ENCODE peak calls at places on chromosomes 1 and 21, in nine cellular contexts. H is GM23338, Y is neural progenitor cell, F is MM.1S, Q is HCT116, O is OCI-LY7, C is PC-3, D is GM23248, W is hepatocyte. Z is an unnamed sample.

GRCh38 chr1:165456861-165457260 is 11.9 kb upstream of the RXRG start:
- DNase-seq in H (no peak), Y (no peak), F (no peak), Q (no peak), O (no peak), C (no peak), D (no peak), W (no peak), Z (no peak)

GRCh38 chr1:232524056-232524455 is 105.9 kb downstream of the SIPA1L2 start:
- DNase-seq in H (no peak), Y (no peak), F (no peak), Q (no peak), O (no peak), C (peak), D (peak), W (no peak), Z (no peak)

GRCh38 chr1:43427524-43427923 is 26.2 kb downstream of the HYI start:
- DNase-seq in H (no peak), Y (no peak), F (no peak), Q (no peak), O (no peak), C (no peak), D (no peak), W (no peak), Z (no peak)

GRCh38 chr1:82867781-82868180 is 1067.0 kb downstream of the ADGRL2 start:
- DNase-seq in H (no peak), Y (no peak), F (no peak), Q (no peak), O (no peak), C (no peak), D (no peak), W (no peak), Z (no peak)

GRCh38 chr1:172613294-172613693 is 45.6 kb upstream of the FASLG start:
- DNase-seq in H (no peak), Y (no peak), F (no peak), Q (no peak), O (no peak), C (peak), D (peak), W (no peak), Z (no peak)

GRCh38 chr1:173191011-173191410 is 16.1 kb downstream of the TNFSF4 start:
- DNase-seq in H (no peak), Y (no peak), F (no peak), Q (no peak), O (no peak), C (no peak), D (peak), W (no peak), Z (no peak)

GRCh38 chr1:210272666-210273065 is 40.1 kb downstream of the SERTAD4 start:
- DNase-seq in H (peak), Y (peak), F (no peak), Q (no peak), O (no peak), C (no peak), D (peak), W (peak), Z (peak)

GRCh38 chr1:204265665-204266064 is 51.9 kb upstream of the GOLT1A start:
- DNase-seq in H (no peak), Y (no peak), F (no peak), Q (no peak), O (no peak), C (no peak), D (no peak), W (no peak), Z (no peak)

GRCh38 chr1:173224280-173224886 is 17.3 kb upstream of the TNFSF4 start:
- DNase-seq in H (no peak), Y (no peak), F (no peak), Q (no peak), O (no peak), C (no peak), D (peak), W (no peak), Z (no peak)

GRCh38 chr1:181769846-181770245 is 286.5 kb downstream of the CACNA1E start:
- DNase-seq in H (no peak), Y (no peak), F (no peak), Q (no peak), O (no peak), C (no peak), D (no peak), W (no peak), Z (no peak)

GRCh38 chr1:41640141-41640751 is 155.8 kb upstream of the EDN2 start:
- DNase-seq in H (no peak), Y (no peak), F (no peak), Q (no peak), O (no peak), C (no peak), D (no peak), W (no peak), Z (no peak)

GRCh38 chr1:160108888-160109662 is 6.5 kb upstream of the ATP1A2 start:
- DNase-seq in H (peak), Y (peak), F (peak), Q (peak), O (peak), C (peak), D (peak), W (peak), Z (peak)

GRCh38 chr1:231603598-231604275 is 22.9 kb upstream of the DISC1 start:
- DNase-seq in H (peak), Y (peak), F (peak), Q (peak), O (peak), C (peak), D (peak), W (peak), Z (peak)

GRCh38 chr1:155961937-155962336 is 16.4 kb downstream of the ARHGEF2 start:
- DNase-seq in H (no peak), Y (no peak), F (no peak), Q (peak), O (no peak), C (peak), D (peak), W (no peak), Z (no peak)

GRCh38 chr21:45130324-45130774 is 56.0 kb downstream of the ADARB1 start:
- DNase-seq in H (no peak), Y (no peak), F (no peak), Q (no peak), O (no peak), C (peak), D (peak), W (peak), Z (no peak)

GRCh38 chr1:101295212-101295611 is 58.4 kb downstream of the S1PR1 start:
- DNase-seq in H (no peak), Y (no peak), F (no peak), Q (no peak), O (no peak), C (peak), D (no peak), W (no peak), Z (no peak)

GRCh38 chr1:1606232-1606631 is 6.3 kb upstream of the FNDC10 start:
- DNase-seq in H (no peak), Y (no peak), F (no peak), Q (no peak), O (no peak), C (no peak), D (no peak), W (no peak), Z (no peak)

GRCh38 chr1:1605724-1606123 is 5.8 kb upstream of the FNDC10 start:
- DNase-seq in H (no peak), Y (no peak), F (no peak), Q (no peak), O (no peak), C (no peak), D (no peak), W (no peak), Z (no peak)

GRCh38 chr1:1604374-1605033 is 4.6 kb upstream of the FNDC10 start:
- DNase-seq in H (no peak), Y (no peak), F (no peak), Q (no peak), O (no peak), C (no peak), D (no peak), W (no peak), Z (no peak)

GRCh38 chr1:1603671-1604373 is 3.9 kb upstream of the FNDC10 start:
- DNase-seq in H (no peak), Y (no peak), F (no peak), Q (no peak), O (no peak), C (no peak), D (no peak), W (no peak), Z (no peak)

GRCh38 chr1:1605034-1605591 is 5.2 kb upstream of the FNDC10 start:
- DNase-seq in H (no peak), Y (no peak), F (no peak), Q (no peak), O (no peak), C (no peak), D (no peak), W (no peak), Z (no peak)
- TF ChIP-seq EZH2phosphoT487 in H (no peak), Y (no peak), F (no peak), Q (no peak), O (no peak), C (no peak), D (no peak), W (no peak), Z (no peak)

GRCh38 chr1:150762559-150762958 is 3.0 kb downstream of the CTSS start:
- DNase-seq in H (no peak), Y (no peak), F (no peak), Q (no peak), O (no peak), C (no peak), D (no peak), W (no peak), Z (no peak)

GRCh38 chr1:150763018-150763417 is 2.6 kb downstream of the CTSS start:
- DNase-seq in H (no peak), Y (no peak), F (no peak), Q (no peak), O (no peak), C (no peak), D (no peak), W (no peak), Z (no peak)

GRCh38 chr1:150765229-150765976 is at the start of gene CTSS:
- DNase-seq in H (no peak), Y (no peak), F (peak), Q (no peak), O (peak), C (peak), D (peak), W (no peak), Z (no peak)

GRCh38 chr1:150763631-150764223 is 1.9 kb downstream of the CTSS start:
- DNase-seq in H (no peak), Y (no peak), F (no peak), Q (no peak), O (peak), C (no peak), D (no peak), W (no peak), Z (no peak)

DNA sequence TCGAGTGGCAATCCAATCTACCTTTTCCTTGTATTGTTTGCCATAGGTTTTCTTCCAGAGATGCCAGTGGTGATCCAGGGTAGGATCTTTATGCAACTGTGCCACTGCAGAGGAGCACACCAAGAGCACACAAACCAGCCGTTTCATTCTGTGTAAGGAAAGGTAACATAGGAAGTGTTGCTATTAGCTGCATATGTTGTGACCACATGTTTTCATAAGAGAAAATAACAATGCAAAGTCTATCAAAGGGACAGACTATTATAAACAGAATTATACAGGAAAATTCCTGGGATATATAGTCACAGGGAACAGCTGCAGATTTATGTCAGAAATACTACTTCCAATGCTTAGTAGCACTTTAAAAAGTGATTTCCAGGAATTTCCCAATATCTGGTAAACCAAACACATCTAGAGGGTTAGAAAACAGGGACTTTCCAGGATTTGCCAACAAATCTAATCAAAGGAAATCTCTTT is 924 bp downstream of the CTSS start:
- DNase-seq in H (no peak), Y (no peak), F (no peak), Q (no peak), O (peak), C (peak), D (peak), W (peak), Z (no peak)
- TF ChIP-seq EZH2phosphoT487 in H (no peak), Y (no peak), F (no peak), Q (no peak), O (no peak), C (no peak), D (no peak), W (no peak), Z (no peak)

GRCh38 chr1:51833700-51834099 is 44.8 kb downstream of the NRDC start:
- DNase-seq in H (no peak), Y (no peak), F (no peak), Q (no peak), O (no peak), C (peak), D (peak), W (no peak), Z (no peak)

GRCh38 chr1:51829058-51829457 is 49.5 kb downstream of the NRDC start:
- DNase-seq in H (no peak), Y (no peak), F (no peak), Q (no peak), O (no peak), C (peak), D (no peak), W (no peak), Z (no peak)
- TF ChIP-seq EZH2phosphoT487 in H (no peak), Y (no peak), F (no peak), Q (no peak), O (no peak), C (no peak), D (no peak), W (no peak), Z (no peak)

DNA sequence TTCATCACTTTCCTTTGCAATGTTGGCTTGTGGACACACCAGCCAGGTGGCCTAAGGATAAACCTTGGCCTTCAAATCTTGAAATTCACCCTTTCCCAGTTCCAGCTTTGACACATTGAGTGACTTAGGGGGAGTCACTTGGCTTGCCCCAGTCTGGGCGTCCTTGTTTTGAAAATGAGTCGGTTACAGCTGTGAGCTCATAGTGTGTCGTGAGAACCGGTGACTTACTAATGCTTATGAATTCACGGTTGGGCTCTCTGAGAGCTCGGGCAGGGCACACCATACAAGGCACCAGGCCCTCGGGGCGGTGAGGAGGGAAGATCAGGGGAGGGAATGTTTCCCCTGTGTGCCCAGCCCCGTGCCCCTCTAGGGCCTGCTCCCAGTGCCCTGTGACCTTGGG is 126.9 kb upstream of the TMPRSS2 start:
- DNase-seq in H (no peak), Y (no peak), F (no peak), Q (no peak), O (no peak), C (peak), D (peak), W (no peak), Z (no peak)
- TF ChIP-seq EZH2phosphoT487 in H (no peak), Y (no peak), F (no peak), Q (no peak), O (no peak), C (no peak), D (no peak), W (no peak), Z (no peak)

GRCh38 chr1:84506729-84507453 is 510 bp upstream of the GNG5 start:
- DNase-seq in H (peak), Y (no peak), F (no peak), Q (no peak), O (no peak), C (peak), D (no peak), W (no peak), Z (peak)
- TF ChIP-seq EZH2phosphoT487 in H (no peak), Y (no peak), F (no peak), Q (no peak), O (no peak), C (no peak), D (no peak), W (no peak), Z (no peak)

DNA sequence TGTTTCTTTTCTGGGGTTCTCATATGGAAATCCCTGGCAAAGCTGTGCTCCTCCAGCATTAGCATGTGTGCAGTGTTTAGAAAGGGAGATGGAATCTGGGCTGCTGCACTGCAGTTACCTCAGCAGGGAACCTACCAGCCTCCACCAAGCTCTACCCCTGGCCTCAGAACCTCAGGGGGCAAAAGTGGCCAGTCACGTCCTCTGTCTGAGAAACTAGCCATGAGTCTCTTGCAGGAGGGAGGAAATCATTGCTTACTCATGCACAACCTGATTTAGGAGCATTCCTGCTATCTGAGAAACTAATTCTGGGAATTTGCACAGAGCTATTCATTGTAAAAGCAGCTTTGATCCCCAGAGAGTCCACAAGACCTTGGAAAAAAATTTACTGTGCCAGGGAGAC is 80.6 kb upstream of the IPO9 start:
- DNase-seq in H (peak), Y (peak), F (no peak), Q (no peak), O (no peak), C (peak), D (peak), W (no peak), Z (no peak)
- TF ChIP-seq EZH2phosphoT487 in H (no peak), Y (no peak), F (no peak), Q (no peak), O (no peak), C (no peak), D (no peak), W (no peak), Z (no peak)

GRCh38 chr1:50983403-50983802 is 13.4 kb downstream of the CDKN2C start:
- DNase-seq in H (no peak), Y (no peak), F (no peak), Q (no peak), O (no peak), C (no peak), D (no peak), W (no peak), Z (no peak)

GRCh38 chr1:50980505-50980904 is 10.5 kb downstream of the CDKN2C start:
- DNase-seq in H (no peak), Y (no peak), F (no peak), Q (no peak), O (no peak), C (no peak), D (no peak), W (no peak), Z (no peak)

GRCh38 chr1:50979964-50980363 is 9.9 kb downstream of the CDKN2C start:
- DNase-seq in H (no peak), Y (no peak), F (no peak), Q (no peak), O (no peak), C (no peak), D (no peak), W (no peak), Z (no peak)

GRCh38 chr1:50978852-50979781 is 9.1 kb downstream of the CDKN2C start:
- DNase-seq in H (no peak), Y (peak), F (peak), Q (no peak), O (peak), C (peak), D (no peak), W (no peak), Z (peak)

GRCh38 chr1:50981741-50982140 is 11.7 kb downstream of the CDKN2C start:
- DNase-seq in H (no peak), Y (no peak), F (no peak), Q (no peak), O (no peak), C (no peak), D (no peak), W (no peak), Z (peak)
- TF ChIP-seq EZH2phosphoT487 in H (no peak), Y (no peak), F (no peak), Q (no peak), O (no peak), C (no peak), D (no peak), W (no peak), Z (no peak)

GRCh38 chr1:162709870-162710269 is 77.6 kb downstream of the DDR2 start:
- DNase-seq in H (no peak), Y (no peak), F (no peak), Q (no peak), O (no peak), C (peak), D (peak), W (no peak), Z (no peak)
- TF ChIP-seq EZH2phosphoT487 in H (no peak), Y (no peak), F (no peak), Q (no peak), O (no peak), C (no peak), D (no peak), W (no peak), Z (no peak)

GRCh38 chr1:6358757-6359567 is 34.6 kb downstream of the ACOT7 start:
- DNase-seq in H (peak), Y (peak), F (no peak), Q (no peak), O (peak), C (no peak), D (peak), W (peak), Z (peak)
- TF ChIP-seq EZH2phosphoT487 in H (no peak), Y (no peak), F (no peak), Q (no peak), O (no peak), C (no peak), D (no peak), W (no peak), Z (no peak)

Z was measured in SK-N-SH.